ENCODE peak calls at places on chromosomes 5 and 9, in ten cellular contexts. K is mammary epithelial cell, I is IMR-90, H is GM12878, F is gastrocnemius medialis, J is heart left ventricle, S is GM23248, A is A673, R is spleen, P is sigmoid colon. T is an unnamed sample. For H3K27me3 and H3K9me3, the result is how much of the 10 kb centered on the place peaks cover.

GRCh38 chr5:139379626-139380449 is 3.3 kb downstream of the SLC23A1 start:
- DNase-seq in K (no peak), I (no peak), H (no peak), F (no peak), J (no peak), S (no peak), A (no peak), R (peak), P (no peak), T (no peak)

GRCh38 chr5:39100301-39100850 is 26.2 kb upstream of the RICTOR start:
- DNase-seq in K (peak), I (no peak), H (no peak), F (no peak), J (no peak), S (no peak), A (no peak), R (no peak), P (no peak), T (no peak)

GRCh38 chr5:150119421-150120061 is 33.2 kb upstream of the CSF1R start:
- DNase-seq in K (no peak), I (no peak), H (no peak), F (no peak), J (peak), S (no peak), A (no peak), R (peak), P (peak), T (no peak)

GRCh38 chr5:127967323-127967982 is 116.1 kb upstream of the SLC12A2 start:
- DNase-seq in K (no peak), I (no peak), H (no peak), F (no peak), J (no peak), S (no peak), A (no peak), R (no peak), P (no peak), T (no peak)

GRCh38 chr9:108655818-108656217 is 200.0 kb downstream of the ACTL7B start:
- DNase-seq in K (no peak), I (no peak), H (no peak), F (no peak), J (no peak), S (no peak), A (no peak), R (no peak), P (no peak), T (no peak)

GRCh38 chr5:137605377-137605776 is 106.3 kb upstream of the SPOCK1 start:
- DNase-seq in K (peak), I (no peak), H (no peak), F (no peak), J (no peak), S (peak), A (peak), R (no peak), P (no peak), T (no peak)

GRCh38 chr5:153896701-153897100 is 142.0 kb downstream of the FAM114A2 start:
- DNase-seq in K (peak), I (peak), H (peak), F (no peak), J (no peak), S (peak), A (no peak), R (no peak), P (no peak), T (no peak)

GRCh38 chr5:93385665-93386064 is 195.4 kb downstream of the NR2F1-AS1 start:
- DNase-seq in K (peak), I (peak), H (no peak), F (no peak), J (no peak), S (peak), A (no peak), R (no peak), P (no peak), T (no peak)

GRCh38 chr5:91383956-91384300 is 811 bp upstream of the ARRDC3 start:
- DNase-seq in K (no peak), I (no peak), H (peak), F (no peak), J (peak), S (peak), A (peak), R (no peak), P (no peak), T (no peak)

GRCh38 chr5:136198453-136198852 is 5.5 kb upstream of the SMIM32 start:
- DNase-seq in K (no peak), I (no peak), H (no peak), F (no peak), J (no peak), S (no peak), A (no peak), R (peak), P (no peak), T (peak)

GRCh38 chr5:154356256-154356655 is 89.5 kb upstream of the SAP30L start:
- DNase-seq in K (peak), I (peak), H (no peak), F (no peak), J (no peak), S (peak), A (no peak), R (no peak), P (peak), T (no peak)

GRCh38 chr5:88190106-88190834 is 78.4 kb downstream of the TMEM161B start:
- DNase-seq in K (no peak), I (no peak), H (no peak), F (no peak), J (no peak), S (no peak), A (no peak), R (no peak), P (no peak), T (no peak)

GRCh38 chr5:37859805-37860204 is 20.0 kb upstream of the GDNF start:
- DNase-seq in K (no peak), I (no peak), H (peak), F (no peak), J (no peak), S (no peak), A (no peak), R (no peak), P (no peak), T (no peak)

GRCh38 chr9:124797343-124798103 is 20.6 kb downstream of the OLFML2A start:
- DNase-seq in K (no peak), I (peak), H (no peak), F (no peak), J (peak), S (no peak), A (no peak), R (no peak), P (peak), T (no peak)

GRCh38 chr5:135241536-135241935 is 157.5 kb downstream of the MACROH2A1 start:
- DNase-seq in K (no peak), I (no peak), H (no peak), F (no peak), J (no peak), S (no peak), A (no peak), R (no peak), P (no peak), T (peak)

GRCh38 chr5:151471276-151471675 is 23.9 kb downstream of the SLC36A1 start:
- DNase-seq in K (no peak), I (peak), H (no peak), F (no peak), J (no peak), S (peak), A (no peak), R (no peak), P (no peak), T (no peak)

GRCh38 chr9:109447329-109448076 is 50.6 kb downstream of the PTPN3 start:
- DNase-seq in K (peak), I (no peak), H (no peak), F (no peak), J (no peak), S (no peak), A (no peak), R (no peak), P (no peak), T (no peak)

GRCh38 chr5:106521701-106522100 is 1149.0 kb downstream of the EFNA5 start:
- DNase-seq in K (peak), I (peak), H (no peak), F (no peak), J (no peak), S (peak), A (peak), R (no peak), P (no peak), T (no peak)

GRCh38 chr9:73434826-73435225 is 283.2 kb downstream of the ANXA1 start:
- DNase-seq in K (no peak), I (no peak), H (no peak), F (no peak), J (no peak), S (no peak), A (peak), R (no peak), P (no peak), T (no peak)

GRCh38 chr5:157801-158200 is 33.5 kb upstream of the LRRC14B start:
- DNase-seq in K (no peak), I (no peak), H (no peak), F (no peak), J (no peak), S (no peak), A (no peak), R (peak), P (peak), T (peak)
- H3K27me3 ChIP-seq in K (under half), I (under half), H (under half), F (under half), J (under half), S (under half), A (under half), R (under half), P (under half), T (under half)

GRCh38 chr9:88220652-88221051 is 82.4 kb upstream of the SPATA31C2 start:
- DNase-seq in K (no peak), I (no peak), H (no peak), F (no peak), J (no peak), S (no peak), A (no peak), R (no peak), P (no peak), T (no peak)
- H3K9me3 ChIP-seq in K (under half), I (under half), H (under half), F (under half), J (under half), S (under half), A (under half), R (under half), P (under half), T (under half)

GRCh38 chr9:97470076-97470475 is 31.4 kb upstream of the TMOD1 start:
- DNase-seq in K (no peak), I (no peak), H (no peak), F (no peak), J (peak), S (no peak), A (no peak), R (no peak), P (no peak), T (no peak)

GRCh38 chr9:97475079-97475478 is 26.4 kb upstream of the TMOD1 start:
- DNase-seq in K (no peak), I (peak), H (no peak), F (no peak), J (no peak), S (peak), A (peak), R (no peak), P (no peak), T (no peak)

GRCh38 chr9:97478301-97478981 is 23.0 kb upstream of the TMOD1 start:
- DNase-seq in K (no peak), I (no peak), H (no peak), F (no peak), J (no peak), S (no peak), A (no peak), R (no peak), P (no peak), T (no peak)

GRCh38 chr9:97474373-97474925 is 27.0 kb upstream of the TMOD1 start:
- DNase-seq in K (no peak), I (peak), H (no peak), F (no peak), J (no peak), S (peak), A (no peak), R (no peak), P (no peak), T (no peak)

DNA sequence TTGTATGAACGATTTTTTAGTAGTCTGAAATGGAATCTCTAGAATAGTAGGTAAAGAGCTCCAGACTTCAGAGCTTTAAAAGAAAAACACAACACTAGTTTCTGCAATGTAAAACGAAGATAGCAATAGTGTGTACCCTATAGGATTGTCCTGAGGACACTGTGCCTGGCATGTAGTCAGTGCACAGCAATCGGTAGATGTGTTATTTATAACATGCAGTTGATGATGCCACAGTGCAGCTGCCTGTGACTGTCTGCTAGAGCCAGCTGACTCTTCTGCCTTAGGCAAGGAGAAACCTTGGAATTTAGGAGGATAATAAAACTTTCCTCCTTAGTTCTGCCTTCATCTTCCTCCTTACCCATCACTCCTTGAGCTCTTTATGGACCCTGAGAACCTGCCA is 27.7 kb upstream of the TMOD1 start:
- DNase-seq in K (no peak), I (no peak), H (no peak), F (peak), J (no peak), S (no peak), A (no peak), R (no peak), P (no peak), T (no peak)
- H3K27me3 ChIP-seq in K (under half), I (under half), H (under half), F (under half), J (under half), S (under half), A (under half), R (under half), P (under half), T (under half)

GRCh38 chr9:96813607-96814006 is 35.7 kb upstream of the ZNF510 start:
- DNase-seq in K (no peak), I (no peak), H (no peak), F (no peak), J (no peak), S (no peak), A (no peak), R (no peak), P (no peak), T (no peak)
- H3K9me3 ChIP-seq in K (half or more), I (under half), H (under half), F (under half), J (half or more), S (under half), A (half or more), R (half or more), P (under half), T (under half)

GRCh38 chr9:86943871-86944240 is 3.5 kb downstream of the GAS1 start:
- DNase-seq in K (no peak), I (no peak), H (no peak), F (no peak), J (no peak), S (no peak), A (no peak), R (no peak), P (no peak), T (no peak)
- H3K27me3 ChIP-seq in K (under half), I (under half), H (under half), F (under half), J (under half), S (under half), A (under half), R (under half), P (under half), T (under half)

DNA sequence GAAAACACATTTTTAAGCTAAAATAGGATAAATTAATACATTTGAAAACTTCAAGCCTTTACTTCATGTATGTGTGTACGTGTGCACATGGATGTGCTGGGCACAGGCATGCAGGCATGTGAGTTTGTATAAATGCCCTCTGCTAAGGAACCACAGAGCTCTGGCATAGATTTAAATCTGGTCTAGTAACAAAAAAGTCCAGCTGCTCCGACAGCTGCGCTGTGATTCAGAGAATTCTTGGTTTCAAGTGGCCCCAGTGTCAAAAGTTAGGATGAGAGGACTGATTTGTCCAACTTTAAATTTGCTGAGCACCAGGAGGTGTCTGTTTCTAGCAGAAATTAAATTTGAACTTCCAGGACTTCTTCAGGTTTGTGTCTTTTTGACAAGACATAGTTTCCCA is 203.7 kb upstream of the TUT7 start:
- DNase-seq in K (no peak), I (peak), H (no peak), F (no peak), J (no peak), S (no peak), A (no peak), R (no peak), P (no peak), T (no peak)
- H3K9me3 ChIP-seq in K (under half), I (under half), H (under half), F (under half), J (under half), S (under half), A (under half), R (under half), P (under half), T (under half)

GRCh38 chr9:136325354-136325753 is 2.0 kb upstream of the GPSM1 start:
- DNase-seq in K (no peak), I (no peak), H (no peak), F (no peak), J (no peak), S (no peak), A (no peak), R (no peak), P (no peak), T (no peak)

GRCh38 chr9:136324501-136325300 is 2.6 kb upstream of the GPSM1 start:
- DNase-seq in K (no peak), I (no peak), H (no peak), F (no peak), J (peak), S (no peak), A (no peak), R (no peak), P (no peak), T (no peak)

GRCh38 chr9:136322756-136323330 is 4.5 kb upstream of the GPSM1 start:
- DNase-seq in K (no peak), I (no peak), H (no peak), F (no peak), J (no peak), S (no peak), A (no peak), R (no peak), P (no peak), T (no peak)

GRCh38 chr9:136321561-136321960 is 5.8 kb upstream of the GPSM1 start:
- DNase-seq in K (no peak), I (no peak), H (no peak), F (no peak), J (no peak), S (no peak), A (no peak), R (no peak), P (no peak), T (no peak)

GRCh38 chr9:136323420-136323819 is 3.9 kb upstream of the GPSM1 start:
- DNase-seq in K (peak), I (no peak), H (no peak), F (no peak), J (no peak), S (no peak), A (no peak), R (no peak), P (no peak), T (no peak)
- H3K27me3 ChIP-seq in K (under half), I (under half), H (under half), F (under half), J (under half), S (under half), A (under half), R (under half), P (under half), T (under half)

GRCh38 chr9:138080979-138081378 is 203.4 kb downstream of the CACNA1B start:
- DNase-seq in K (no peak), I (no peak), H (no peak), F (no peak), J (no peak), S (no peak), A (no peak), R (no peak), P (no peak), T (peak)

GRCh38 chr9:138077898-138078540 is 200.4 kb downstream of the CACNA1B start:
- DNase-seq in K (no peak), I (no peak), H (no peak), F (no peak), J (no peak), S (no peak), A (no peak), R (peak), P (peak), T (peak)

GRCh38 chr9:138077126-138077525 is 199.5 kb downstream of the CACNA1B start:
- DNase-seq in K (no peak), I (no peak), H (no peak), F (no peak), J (no peak), S (no peak), A (no peak), R (peak), P (peak), T (peak)

GRCh38 chr9:138076650-138077009 is 199.0 kb downstream of the CACNA1B start:
- DNase-seq in K (no peak), I (no peak), H (no peak), F (no peak), J (no peak), S (no peak), A (no peak), R (no peak), P (no peak), T (no peak)

GRCh38 chr9:138078846-138079245 is 201.3 kb downstream of the CACNA1B start:
- DNase-seq in K (no peak), I (no peak), H (no peak), F (no peak), J (no peak), S (no peak), A (no peak), R (no peak), P (no peak), T (peak)
- H3K9me3 ChIP-seq in K (under half), I (half or more), H (under half), F (under half), J (under half), S (under half), A (under half), R (under half), P (under half), T (under half)

GRCh38 chr5:95280692-95281091 is 4.2 kb downstream of the MCTP1 start:
- DNase-seq in K (no peak), I (no peak), H (no peak), F (no peak), J (no peak), S (no peak), A (no peak), R (no peak), P (no peak), T (no peak)
- H3K27me3 ChIP-seq in K (under half), I (under half), H (under half), F (under half), J (under half), S (half or more), A (half or more), R (under half), P (half or more), T (under half)

T was measured in right atrium auricular region.